ENCODE peak calls at places on chromosomes 4 and X, in ten cellular contexts. A, T, M, W, F, C, B, D, X and O are unnamed samples.
A peak's percentile ranks its signal among the peaks of the same experiment; 100 is the strongest.

GRCh38 chr4:44319129-44319528 is 129.5 kb downstream of the KCTD8 start:
- DNase-seq in A (peak; percentile 55), T (no peak), M (no peak), W (no peak), F (no peak), C (no peak), B (no peak), D (no peak), X (no peak), O (no peak)

GRCh38 chr4:100828986-100829685 is 311.3 kb upstream of the EMCN start:
- DNase-seq in A (no peak), T (no peak), M (peak; percentile 34), W (no peak), F (no peak), C (no peak), B (no peak), D (no peak), X (no peak), O (no peak)

GRCh38 chr4:122099896-122100295 is 52.2 kb upstream of the BLTP1 start:
- DNase-seq in A (no peak), T (no peak), M (no peak), W (no peak), F (peak; percentile 45), C (no peak), B (no peak), D (no peak), X (no peak), O (no peak)

GRCh38 chr4:24594887-24595286 is 10.5 kb upstream of the DHX15 start:
- DNase-seq in A (no peak), T (no peak), M (no peak), W (no peak), F (peak; percentile 50), C (no peak), B (no peak), D (no peak), X (no peak), O (no peak)

GRCh38 chr4:140095694-140096482 is 58.1 kb downstream of the MAML3 start:
- DNase-seq in A (no peak), T (peak; percentile 55), M (no peak), W (no peak), F (peak; percentile 87), C (no peak), B (peak; percentile 63), D (peak; percentile 67), X (peak; percentile 23), O (peak; percentile 39)

GRCh38 chr4:75345436-75345835 is 168.8 kb downstream of the RCHY1 start:
- DNase-seq in A (no peak), T (no peak), M (no peak), W (no peak), F (peak; percentile 23), C (no peak), B (no peak), D (no peak), X (no peak), O (no peak)

GRCh38 chr4:31175242-31175910 is 455.2 kb downstream of the PCDH7 start:
- DNase-seq in A (no peak), T (no peak), M (no peak), W (no peak), F (no peak), C (no peak), B (no peak), D (no peak), X (no peak), O (no peak)

GRCh38 chrX:95907081-95907480 is 777.6 kb upstream of the DIAPH2 start:
- DNase-seq in A (no peak), T (no peak), M (no peak), W (no peak), F (no peak), C (no peak), B (no peak), D (no peak), X (no peak), O (no peak)

GRCh38 chr4:13240066-13240465 is 244.1 kb downstream of the RAB28 start:
- DNase-seq in A (no peak), T (no peak), M (no peak), W (no peak), F (no peak), C (no peak), B (no peak), D (no peak), X (no peak), O (no peak)

GRCh38 chr4:76950846-76951321 is 1.3 kb downstream of the SEPTIN11 start:
- DNase-seq in A (peak; percentile 72), T (peak; percentile 49), M (no peak), W (no peak), F (no peak), C (peak; percentile 53), B (no peak), D (no peak), X (peak; percentile 21), O (no peak)

GRCh38 chr4:106314960-106315359 is 1.0 kb downstream of the TBCK start:
- DNase-seq in A (no peak), T (no peak), M (no peak), W (no peak), F (no peak), C (no peak), B (no peak), D (no peak), X (no peak), O (no peak)
- TF ChIP-seq CTCF in A (no peak), T (no peak), M (no peak), W (no peak), F (no peak), C (no peak), B (no peak), D (no peak), X (no peak), O (no peak)

GRCh38 chr4:174215936-174216699 is 67.3 kb downstream of the FBXO8 start:
- DNase-seq in A (peak; percentile 61), T (no peak), M (no peak), W (no peak), F (no peak), C (no peak), B (no peak), D (no peak), X (no peak), O (no peak)

GRCh38 chr4:174212061-174212460 is 71.4 kb downstream of the FBXO8 start:
- DNase-seq in A (no peak), T (no peak), M (no peak), W (no peak), F (no peak), C (no peak), B (no peak), D (no peak), X (no peak), O (no peak)

GRCh38 chr4:174215055-174215454 is 68.4 kb downstream of the FBXO8 start:
- DNase-seq in A (no peak), T (no peak), M (no peak), W (no peak), F (no peak), C (no peak), B (no peak), D (no peak), X (no peak), O (no peak)

GRCh38 chr4:174213734-174214101 is 69.7 kb downstream of the FBXO8 start:
- DNase-seq in A (peak; percentile 39), T (no peak), M (no peak), W (no peak), F (no peak), C (no peak), B (no peak), D (no peak), X (no peak), O (no peak)

DNA sequence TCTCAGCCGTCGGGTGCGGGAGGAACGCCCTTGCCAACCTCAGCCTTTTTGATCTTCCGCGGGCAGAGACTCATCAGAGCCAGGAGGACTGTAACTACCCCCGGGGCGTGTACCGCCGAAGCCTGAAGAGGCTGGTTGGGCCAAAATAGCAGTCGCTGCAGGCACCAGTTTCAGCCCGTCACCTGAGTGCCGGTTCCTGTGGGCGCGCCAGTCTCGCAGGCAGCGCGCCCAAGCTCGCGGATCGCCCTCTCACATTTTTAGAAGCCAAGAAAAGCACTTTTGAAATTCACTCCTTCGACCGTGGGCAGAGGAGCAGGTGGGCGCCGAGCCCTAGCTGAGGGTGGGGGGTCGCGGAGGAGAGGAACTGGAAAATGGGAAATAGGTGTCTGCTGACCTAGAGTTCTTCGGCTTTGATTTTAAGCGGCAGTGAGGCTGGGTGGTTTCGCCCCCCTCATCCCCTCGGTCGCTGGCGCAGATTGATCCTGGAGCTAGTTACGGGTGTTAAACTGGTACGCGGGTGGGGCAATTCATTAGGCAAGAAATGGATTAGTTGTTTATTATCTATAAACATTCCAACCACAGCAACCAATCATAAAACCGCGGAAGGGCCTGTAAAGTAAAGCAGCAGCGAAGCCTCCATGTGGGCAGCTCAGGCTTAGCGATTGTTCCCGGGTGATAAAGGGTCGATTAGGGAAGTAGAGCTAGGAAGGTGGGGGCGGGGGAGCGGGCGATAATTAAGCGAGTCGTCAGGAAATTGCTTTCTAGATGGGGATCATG is 69.2 kb downstream of the FBXO8 start:
- DNase-seq in A (peak; percentile 82), T (no peak), M (no peak), W (no peak), F (no peak), C (no peak), B (no peak), D (no peak), X (peak; percentile 27), O (no peak)
- H3K27me3 ChIP-seq in A (peaks cover 100% of the 10 kb centered on the region), T (peaks cover 94% of the 10 kb centered on the region), M (peaks cover 44% of the 10 kb centered on the region), W (peaks cover 23% of the 10 kb centered on the region), F (peaks cover 54% of the 10 kb centered on the region), C (peaks cover 3% of the 10 kb centered on the region), B (peaks cover 95% of the 10 kb centered on the region), D (peaks cover 65% of the 10 kb centered on the region), X (no peaks in the 10 kb centered on the region), O (peaks cover 98% of the 10 kb centered on the region)

GRCh38 chr4:8200302-8200975 is 1.3 kb downstream of the SH3TC1 start:
- DNase-seq in A (peak; percentile 18), T (peak; percentile 86), M (no peak), W (no peak), F (no peak), C (no peak), B (peak; percentile 80), D (peak; percentile 86), X (peak; percentile 78), O (peak; percentile 45)
- TF ChIP-seq CTCF in A (no peak), T (no peak), M (no peak), W (no peak), F (no peak), C (no peak), B (no peak), D (no peak), X (no peak), O (no peak)

DNA sequence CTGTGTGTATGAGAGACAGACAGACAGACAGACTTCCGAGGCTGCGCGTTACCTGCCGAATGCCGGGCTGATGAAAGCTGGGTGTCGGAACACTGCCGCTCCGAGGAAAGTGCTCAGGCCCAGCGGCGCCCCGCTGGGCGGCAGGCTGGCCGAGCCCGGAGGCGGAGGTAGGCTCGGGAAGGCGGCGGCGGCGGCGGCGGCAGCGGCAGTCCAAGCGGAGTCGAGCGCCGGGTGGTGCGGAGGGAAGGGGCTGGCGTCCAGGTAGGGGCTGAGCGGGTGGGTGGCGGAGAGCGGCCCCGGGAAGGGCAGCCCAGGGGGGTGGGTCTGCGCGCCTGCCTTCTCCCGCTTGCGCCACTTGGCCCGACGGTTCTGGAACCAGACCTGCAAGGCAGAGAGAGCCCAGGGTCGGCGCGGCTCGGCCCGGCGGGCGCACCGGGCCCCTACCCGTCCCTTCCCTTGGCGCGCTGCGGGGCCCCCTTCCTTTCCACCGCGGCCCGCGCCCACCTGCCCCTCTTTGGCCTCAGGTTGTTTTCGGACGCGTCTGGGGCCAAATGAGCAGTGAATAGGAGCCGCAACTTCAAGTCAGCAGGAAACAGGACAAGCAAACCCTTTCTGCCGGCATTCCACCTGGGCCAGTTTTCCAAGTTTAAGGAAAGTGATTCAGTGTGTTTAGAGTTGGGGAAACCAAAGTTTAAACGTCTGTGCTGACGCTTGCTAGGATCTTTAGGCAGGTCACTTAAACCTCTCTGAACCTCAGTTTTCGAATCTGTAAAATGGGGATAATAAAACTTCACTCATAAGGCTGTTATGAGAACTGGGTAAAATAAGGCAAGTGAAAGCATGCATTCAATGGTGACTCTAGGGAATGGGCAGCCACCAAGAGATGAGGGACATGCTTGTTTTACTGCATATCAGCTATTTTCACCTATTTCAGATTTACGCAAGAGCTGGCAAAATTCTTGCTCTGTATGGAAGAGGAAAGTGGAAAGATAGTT is 8.4 kb downstream of the ARX start:
- DNase-seq in A (peak; percentile 67), T (no peak), M (no peak), W (no peak), F (no peak), C (no peak), B (no peak), D (no peak), X (no peak), O (no peak)
- H3K27me3 ChIP-seq in A (peaks cover 100% of the 10 kb centered on the region), T (peaks cover 70% of the 10 kb centered on the region), M (peaks cover 7% of the 10 kb centered on the region), W (peaks cover 13% of the 10 kb centered on the region), F (peaks cover 81% of the 10 kb centered on the region), C (peaks cover 10% of the 10 kb centered on the region), B (peaks cover 100% of the 10 kb centered on the region), D (peaks cover 6% of the 10 kb centered on the region), X (peaks cover 14% of the 10 kb centered on the region), O (peaks cover 62% of the 10 kb centered on the region)